ENCODE peak calls at places on chromosome 16, in ten cellular contexts. D, C, W, G, Z, F, A, U, N and E are unnamed samples.

GRCh38 chr16:2226918-2227317 is 3.5 kb downstream of the E4F1 start:
- DNase-seq in F (no peak), Z (no peak), W (no peak), U (no peak), A (no peak), C (no peak), N (no peak), D (no peak), G (no peak), E (no peak)

GRCh38 chr16:27217256-27217655 is 13.9 kb downstream of the KDM8 start:
- DNase-seq in U (no peak), D (no peak), A (no peak), C (no peak), N (no peak), F (no peak), Z (no peak), G (peak; percentile 30), W (no peak), E (no peak)

GRCh38 chr16:912322-912683 is 58.5 kb downstream of the LMF1 start:
- DNase-seq in A (no peak), C (no peak), Z (no peak), U (no peak), W (no peak), G (no peak), D (no peak), N (no peak), F (no peak), E (no peak)

GRCh38 chr16:86723699-86724098 is 145.3 kb downstream of the FOXL1 start:
- DNase-seq in N (no peak), F (no peak), C (no peak), U (no peak), G (no peak), W (no peak), D (no peak), A (no peak), Z (no peak), E (no peak)

GRCh38 chr16:81492307-81492706 is 47.7 kb downstream of the CMIP start:
- DNase-seq in Z (no peak), F (no peak), U (no peak), D (no peak), C (no peak), A (no peak), W (no peak), G (no peak), N (no peak), E (no peak)

GRCh38 chr16:67245674-67246080 is 1.6 kb downstream of the FHOD1 start:
- DNase-seq in C (no peak), A (no peak), D (no peak), U (no peak), N (no peak), F (no peak), Z (no peak), G (no peak), W (peak; percentile 73), E (no peak)

GRCh38 chr16:4091638-4092037 is 24.6 kb downstream of the ADCY9 start:
- DNase-seq in F (no peak), G (no peak), W (no peak), C (no peak), Z (no peak), N (no peak), D (no peak), A (no peak), U (no peak), E (no peak)

GRCh38 chr16:11198817-11199216 is 57.2 kb downstream of the SOCS1 start:
- DNase-seq in G (no peak), D (peak; percentile 31), Z (no peak), C (no peak), W (no peak), A (no peak), N (no peak), U (no peak), F (no peak), E (peak; percentile 10)

GRCh38 chr16:73122604-73123386 is 74.9 kb upstream of the ZFHX3 start:
- DNase-seq in Z (no peak), N (no peak), F (peak; percentile 18), A (no peak), D (no peak), C (no peak), G (peak; percentile 12), W (peak; percentile 53), U (no peak), E (no peak)

GRCh38 chr16:56985288-56985961 is 3.9 kb upstream of the NLRC5 start:
- DNase-seq in G (peak; percentile 88), A (no peak), D (peak; percentile 75), F (no peak), U (peak; percentile 65), N (no peak), Z (peak; percentile 80), C (no peak), W (peak; percentile 65), E (peak; percentile 41)

GRCh38 chr16:3623642-3624041 is 12.2 kb upstream of the SLX4 start:
- DNase-seq in A (peak; percentile 85), W (no peak), D (no peak), F (no peak), N (no peak), C (no peak), G (no peak), Z (no peak), U (no peak), E (no peak)

GRCh38 chr16:80171746-80172145 is 369.0 kb upstream of the DYNLRB2 start:
- DNase-seq in W (no peak), G (no peak), F (no peak), C (no peak), N (no peak), Z (no peak), A (no peak), U (no peak), D (no peak), E (no peak)

GRCh38 chr16:30728904-30729672 is 19.1 kb upstream of the PHKG2 start:
- DNase-seq in F (peak; percentile 1), G (no peak), D (no peak), A (no peak), W (no peak), U (no peak), N (no peak), Z (no peak), C (no peak), E (no peak)

GRCh38 chr16:55710466-55710865 is 54.7 kb downstream of the SLC6A2 start:
- DNase-seq in Z (no peak), A (no peak), D (no peak), G (no peak), C (no peak), U (no peak), F (no peak), N (no peak), W (no peak), E (peak; percentile 20)

GRCh38 chr16:46980926-46981325 is 7.5 kb upstream of the DNAJA2 start:
- DNase-seq in U (no peak), N (no peak), G (no peak), D (no peak), W (no peak), F (no peak), C (no peak), Z (no peak), A (no peak), E (no peak)

GRCh38 chr16:86387461-86388440 is 122.6 kb upstream of the FOXF1 start:
- DNase-seq in F (no peak), Z (no peak), N (no peak), D (peak; percentile 41), U (peak; percentile 3), W (no peak), C (no peak), A (no peak), G (peak; percentile 98), E (no peak)

GRCh38 chr16:642189-643049 is 791 bp downstream of the MCRIP2 start:
- DNase-seq in G (no peak), Z (no peak), A (peak; percentile 42), N (no peak), D (peak; percentile 52), C (peak; percentile 27), W (peak; percentile 66), U (no peak), F (no peak), E (peak; percentile 48)